ENCODE peak calls at places on chromosomes 4 and X, in eight cellular contexts. A is PC-3; Q is GM12865; D is HT1080; C is anterior cingulate cortex; N is OCI-LY7; B is heart left ventricle; P is NK-92 treated with Interleukin-12 subunit alpha and Interleukin-12 subunit beta, amount 100 ng/mL, for 24 hours. R is an unnamed sample.

GRCh38 chrX:129193357-129193756 is 329.9 kb downstream of the SMARCA1 start:
- DNase-seq in B (peak; percentile 53), A (peak; percentile 24), Q (no peak), C (no peak), N (no peak), D (peak; percentile 0), P (no peak), R (peak; percentile 44)

GRCh38 chr4:79445371-79445781 is 37.3 kb upstream of the GK2 start:
- DNase-seq in N (no peak), Q (no peak), C (no peak), P (no peak), D (no peak), B (no peak), A (no peak), R (no peak)

GRCh38 chr4:100880012-100880411 is 362.2 kb upstream of the EMCN start:
- DNase-seq in C (no peak), B (no peak), P (no peak), D (peak; percentile 20), A (no peak), Q (no peak), N (no peak), R (no peak)

GRCh38 chr4:38868055-38868965 is 704 bp downstream of the FAM114A1 start:
- DNase-seq in N (no peak), D (no peak), Q (no peak), B (peak; percentile 75), A (no peak), P (no peak), C (no peak), R (no peak)

GRCh38 chrX:19127649-19128168 is 5.4 kb upstream of the ADGRG2 start:
- DNase-seq in P (no peak), N (no peak), B (no peak), C (no peak), A (peak; percentile 49), D (peak; percentile 21), Q (no peak), R (no peak)

GRCh38 chrX:29488919-29489318 is 726.4 kb upstream of the MAGEB2 start:
- DNase-seq in C (no peak), P (no peak), Q (peak; percentile 5), A (no peak), D (no peak), B (no peak), N (no peak), R (no peak)

GRCh38 chr4:155675709-155676429 is 9.2 kb downstream of the GUCY1A1 start:
- DNase-seq in P (no peak), N (no peak), B (no peak), Q (peak; percentile 50), C (no peak), D (no peak), A (peak; percentile 46), R (no peak)

GRCh38 chr4:124505211-124505610 is 207.3 kb downstream of the ANKRD50 start:
- DNase-seq in Q (no peak), C (no peak), A (no peak), N (no peak), B (no peak), D (no peak), P (no peak), R (no peak)

GRCh38 chrX:23631136-23631535 is 36.2 kb upstream of the PRDX4 start:
- DNase-seq in A (no peak), Q (no peak), B (no peak), C (no peak), D (no peak), N (no peak), P (no peak), R (no peak)

GRCh38 chr4:120673696-120674095 is 248.8 kb downstream of the PRDM5 start:
- DNase-seq in B (no peak), D (no peak), N (no peak), P (no peak), A (no peak), Q (no peak), C (no peak), R (no peak)

GRCh38 chr4:8393593-8394038 is 46.9 kb downstream of the ACOX3 start:
- DNase-seq in P (no peak), D (peak; percentile 92), A (peak; percentile 91), B (peak; percentile 62), C (peak; percentile 38), Q (peak; percentile 41), N (no peak), R (no peak)

GRCh38 chrX:144809025-144809424 is 438.3 kb upstream of the SPANXN1 start:
- DNase-seq in D (no peak), C (no peak), A (no peak), P (no peak), Q (no peak), B (no peak), N (no peak), R (no peak)

GRCh38 chrX:33142331-33142730 is 69.0 kb downstream of the DMD start:
- DNase-seq in N (no peak), D (peak; percentile 0), Q (no peak), B (no peak), P (no peak), A (no peak), C (no peak), R (no peak)

GRCh38 chr4:172521680-172522079 is 646.9 kb upstream of the GALNT7 start:
- DNase-seq in Q (no peak), N (no peak), A (no peak), C (no peak), D (no peak), B (no peak), P (no peak), R (no peak)

GRCh38 chrX:103329991-103330390 is at the start of gene TCEAL7:
- DNase-seq in B (no peak), D (no peak), N (no peak), C (peak; percentile 71), A (no peak), Q (no peak), P (no peak), R (no peak)

GRCh38 chr4:145075742-145076472 is 22.1 kb downstream of the ANAPC10 start:
- DNase-seq in P (no peak), B (no peak), C (no peak), N (no peak), D (no peak), Q (peak; percentile 7), A (no peak), R (no peak)

GRCh38 chr4:135552131-135552530 is 1350.5 kb upstream of the PABPC4L start:
- DNase-seq in Q (no peak), N (no peak), A (no peak), C (no peak), P (no peak), D (no peak), B (no peak), R (no peak)

GRCh38 chrX:119218198-119218597 is 17.9 kb upstream of the PGRMC1 start:
- DNase-seq in Q (no peak), C (no peak), B (no peak), P (no peak), N (peak; percentile 2), D (no peak), A (peak; percentile 60), R (no peak)

GRCh38 chrX:105136786-105137185 is 83.7 kb downstream of the TEX13A start:
- DNase-seq in P (no peak), N (no peak), Q (no peak), A (peak; percentile 94), B (no peak), C (no peak), D (peak; percentile 71), R (no peak)

GRCh38 chrX:68532828-68533227 is 34.0 kb downstream of the YIPF6 start:
- DNase-seq in N (no peak), A (no peak), P (no peak), D (no peak), Q (no peak), C (no peak), B (no peak), R (no peak)

GRCh38 chr4:184120549-184121127 is 97.0 kb downstream of the ENPP6 start:
- DNase-seq in D (no peak), P (no peak), B (no peak), C (no peak), Q (no peak), N (no peak), A (no peak), R (no peak)

GRCh38 chr4:158211288-158211687 is 1.0 kb downstream of the TMEM144 start:
- DNase-seq in N (no peak), Q (no peak), P (no peak), B (no peak), D (no peak), C (no peak), A (no peak), R (no peak)

GRCh38 chrX:51332188-51332942 is at the start of gene NUDT10:
- DNase-seq in C (peak; percentile 58), N (no peak), B (peak; percentile 68), A (no peak), D (no peak), P (no peak), Q (peak; percentile 0), R (no peak)

GRCh38 chrX:1147641-1148515 is 64.6 kb downstream of the CRLF2 start:
- DNase-seq in Q (no peak), N (no peak), B (peak; percentile 58), C (no peak), D (no peak), A (no peak), P (no peak), R (no peak)

GRCh38 chr4:6332042-6332668 is 62.5 kb downstream of the WFS1 start:
- DNase-seq in C (no peak), D (no peak), P (peak; percentile 23), A (peak; percentile 62), N (peak; percentile 18), B (peak; percentile 56), Q (peak; percentile 21), R (peak; percentile 59)

GRCh38 chrX:19776753-19777152 is 110.6 kb downstream of the SH3KBP1 start:
- DNase-seq in B (no peak), N (peak; percentile 83), P (no peak), Q (peak; percentile 77), D (no peak), C (no peak), A (no peak), R (no peak)

GRCh38 chr4:16116493-16116990 is 32.7 kb upstream of the PROM1 start:
- DNase-seq in D (no peak), B (no peak), A (no peak), P (no peak), C (no peak), Q (no peak), N (no peak), R (peak; percentile 48)